ENCODE peak calls at places on chromosome 11, in four cellular contexts. E, U, M and K are unnamed samples.

GRCh38 chr11:65498042-65498726 is 661 bp upstream of the MALAT1 start:
- DNase-seq in E (peak; percentile 27), U (peak; percentile 74), M (peak; percentile 74), K (no peak)

GRCh38 chr11:68432874-68433273 is 27.7 kb upstream of the PPP6R3 start:
- DNase-seq in E (no peak), U (no peak), M (no peak), K (no peak)

GRCh38 chr11:43327987-43328386 is 16.2 kb downstream of the API5 start:
- DNase-seq in E (peak; percentile 72), U (peak; percentile 73), M (no peak), K (peak; percentile 89)

GRCh38 chr11:57203359-57203758 is 21.6 kb downstream of the LRRC55 start:
- DNase-seq in E (no peak), U (peak; percentile 69), M (peak; percentile 87), K (no peak)

GRCh38 chr11:133697161-133697560 is 148.2 kb downstream of the SPATA19 start:
- DNase-seq in E (no peak), U (no peak), M (no peak), K (no peak)

GRCh38 chr11:96267490-96268010 is 75.4 kb downstream of the MAML2 start:
- DNase-seq in E (no peak), U (no peak), M (no peak), K (no peak)

GRCh38 chr11:118319031-118319814 is 14.7 kb downstream of the CD3E start:
- DNase-seq in E (no peak), U (no peak), M (no peak), K (no peak)

GRCh38 chr11:61158691-61159381 is 2.4 kb downstream of the VPS37C start:
- DNase-seq in E (no peak), U (peak; percentile 76), M (no peak), K (no peak)

GRCh38 chr11:116835791-116836647 is 1.4 kb downstream of the APOA1 start:
- DNase-seq in E (peak; percentile 72), U (peak; percentile 90), M (peak; percentile 94), K (peak; percentile 51)

GRCh38 chr11:71449596-71449995 is 1.4 kb upstream of the DHCR7 start:
- DNase-seq in E (no peak), U (no peak), M (no peak), K (no peak)

GRCh38 chr11:3840870-3841425 is at the start of gene RHOG:
- DNase-seq in E (no peak), U (peak; percentile 83), M (peak; percentile 92), K (no peak)

GRCh38 chr11:73716153-73717056 is 44.5 kb downstream of the RAB6A start:
- DNase-seq in E (no peak), U (no peak), M (no peak), K (no peak)

GRCh38 chr11:65401073-65401802 is 14.8 kb downstream of the FRMD8 start:
- DNase-seq in E (no peak), U (no peak), M (no peak), K (no peak)

GRCh38 chr11:113628912-113629311 is 77.2 kb downstream of the TMPRSS5 start:
- DNase-seq in E (no peak), U (no peak), M (no peak), K (no peak)

GRCh38 chr11:65538915-65539374 is 14.1 kb downstream of the SCYL1 start:
- DNase-seq in E (no peak), U (no peak), M (no peak), K (no peak)

GRCh38 chr11:102560555-102561011 is 30.0 kb upstream of the MMP7 start:
- DNase-seq in E (peak; percentile 42), U (peak; percentile 83), M (no peak), K (peak; percentile 99)

GRCh38 chr11:96894587-96894986 is 504.8 kb downstream of the JRKL start:
- DNase-seq in E (no peak), U (no peak), M (no peak), K (no peak)

GRCh38 chr11:3169235-3169951 is 4.3 kb upstream of the OSBPL5 start:
- DNase-seq in E (no peak), U (peak; percentile 72), M (peak; percentile 80), K (no peak)

GRCh38 chr11:81574301-81574700 is 1159.4 kb downstream of the FAM181B start:
- DNase-seq in E (no peak), U (no peak), M (no peak), K (peak; percentile 5)

GRCh38 chr11:77379253-77379652 is 77.8 kb upstream of the GDPD4 start:
- DNase-seq in E (no peak), U (no peak), M (no peak), K (no peak)

GRCh38 chr11:31788066-31788465 is 23.1 kb downstream of the PAX6 start:
- DNase-seq in E (no peak), U (no peak), M (no peak), K (no peak)

GRCh38 chr11:104694259-104695070 is 203.8 kb downstream of the CASP12 start:
- DNase-seq in E (peak; percentile 19), U (peak; percentile 62), M (no peak), K (peak; percentile 95)

GRCh38 chr11:104946907-104947306 is 21.5 kb downstream of the CASP4 start:
- DNase-seq in E (no peak), U (peak; percentile 59), M (no peak), K (no peak)

GRCh38 chr11:14237333-14237988 is 121.5 kb downstream of the RRAS2 start:
- DNase-seq in E (no peak), U (no peak), M (no peak), K (no peak)

GRCh38 chr11:838441-839279 is 3.7 kb downstream of the POLR2L start:
- DNase-seq in E (no peak), U (peak; percentile 41), M (no peak), K (no peak)

GRCh38 chr11:95359323-95359656 is 128.3 kb upstream of the SESN3 start:
- DNase-seq in E (no peak), U (no peak), M (no peak), K (peak; percentile 44)

GRCh38 chr11:130390071-130390758 is 38.2 kb downstream of the ADAMTS8 start:
- DNase-seq in E (peak; percentile 42), U (peak; percentile 72), M (no peak), K (no peak)

GRCh38 chr11:126669416-126669815 is 313.9 kb downstream of the ST3GAL4 start:
- DNase-seq in E (no peak), U (peak; percentile 69), M (no peak), K (no peak)

GRCh38 chr11:75816561-75817239 is 1.7 kb downstream of the UVRAG start:
- DNase-seq in E (no peak), U (no peak), M (no peak), K (no peak)

DNA sequence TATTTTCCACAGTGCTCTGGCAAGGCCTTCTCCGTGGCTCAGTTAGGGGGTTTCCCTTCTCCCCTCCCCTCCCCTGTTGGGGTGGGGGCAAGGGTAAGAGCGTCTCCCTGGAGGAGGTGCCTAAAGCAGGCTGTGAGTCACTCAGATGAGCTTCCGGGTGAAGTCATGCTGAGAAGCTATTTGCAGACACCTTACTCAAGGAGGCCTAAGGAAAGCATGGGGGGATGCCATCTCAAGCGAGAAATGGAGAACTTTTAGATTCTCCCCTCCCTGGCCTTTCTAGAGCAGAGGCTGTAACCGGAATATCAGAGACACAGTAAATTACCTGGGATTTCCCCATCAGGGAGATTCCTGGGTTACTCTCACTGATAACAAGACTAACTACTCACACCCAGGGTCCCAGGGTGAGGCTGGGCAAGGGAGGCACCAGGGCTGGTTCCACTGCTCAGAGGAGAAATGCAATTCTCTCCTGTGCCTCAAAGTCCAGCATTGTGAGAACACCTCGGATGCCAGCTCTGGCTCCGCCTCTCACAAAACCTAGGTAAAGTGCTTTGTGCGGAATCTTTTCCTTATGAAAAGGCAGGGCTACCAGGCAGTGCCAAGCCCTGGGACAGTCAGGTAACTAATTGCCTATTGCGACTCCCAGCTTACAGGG is 123.6 kb downstream of the ABTB2 start:
- DNase-seq in E (peak; percentile 36), U (peak; percentile 39), M (no peak), K (no peak)
- H3K4me3 ChIP-seq in E (no peak overlapping the region), U (no peak overlapping the region), M (no peak overlapping the region), K (no peak overlapping the region)

GRCh38 chr11:108121274-108122155 is at the start of gene ACAT1:
- DNase-seq in E (peak; percentile 59), U (peak; percentile 85), M (peak; percentile 99), K (peak; percentile 65)
- TF ChIP-seq CTCF in E (peak; percentile 7), U (peak; percentile 25), M (peak; percentile 29), K (peak; percentile 18)

GRCh38 chr11:115659061-115659963 is 155.1 kb upstream of the CADM1 start:
- DNase-seq in E (no peak), U (no peak), M (no peak), K (no peak)
- H3K4me3 ChIP-seq in E (peak overlapping the region; percentile 32), U (peak overlapping the region; percentile 43), M (peak overlapping the region; percentile 63), K (peak overlapping the region; percentile 54)

GRCh38 chr11:127789887-127790286 is 789.3 kb upstream of the KIRREL3 start:
- DNase-seq in E (no peak), U (no peak), M (no peak), K (peak; percentile 23)
- TF ChIP-seq CTCF in E (peak; percentile 31), U (no peak), M (peak; percentile 17), K (peak; percentile 71)